ENCODE peak calls at places on chromosome 18, in four cellular contexts. G is activated T-helper 1 cell treated with Interleukin-2 at 50 U/mL for 16 hours; A is naive thymus-derived CD4-positive, alpha-beta T cell; J is caudate nucleus. Z is an unnamed sample.

GRCh38 chr18:44518666-44519065 is 162.0 kb upstream of the SETBP1 start:
- DNase-seq in G (no peak), A (no peak), J (no peak), Z (no peak)

GRCh38 chr18:47184419-47185050 is 8.4 kb upstream of the IER3IP1 start:
- DNase-seq in G (no peak), A (no peak), J (no peak), Z (no peak)

GRCh38 chr18:77088977-77089795 is 43.4 kb downstream of the MBP start:
- DNase-seq in G (no peak), A (no peak), J (no peak), Z (no peak)

GRCh38 chr18:53556450-53556849 is 668.0 kb downstream of the MBD2 start:
- DNase-seq in G (no peak), A (no peak), J (no peak), Z (no peak)

GRCh38 chr18:13406770-13407169 is 188.2 kb downstream of the LDLRAD4 start:
- DNase-seq in G (no peak), A (no peak), J (no peak), Z (no peak)

GRCh38 chr18:4755848-4756247 is 300.7 kb upstream of the DLGAP1 start:
- DNase-seq in G (no peak), A (no peak), J (no peak), Z (no peak)

GRCh38 chr18:61892683-61893303 is at the start of gene RNF152:
- DNase-seq in G (peak), A (peak), J (peak), Z (peak)

GRCh38 chr18:48605408-48605845 is 66.6 kb downstream of the CTIF start:
- DNase-seq in G (no peak), A (no peak), J (no peak), Z (no peak)

GRCh38 chr18:39946623-39947061 is 2008.4 kb upstream of the PIK3C3 start:
- DNase-seq in G (no peak), A (no peak), J (no peak), Z (no peak)

Z was measured in anterior cingulate cortex.